ENCODE peak calls at places on chromosome 22, in six cellular contexts. D is left ventricle myocardium inferior, Q is neural progenitor cell, T is lower lobe of right lung, I is IMR-90, P is adrenal gland. N is an unnamed sample.

GRCh38 chr22:38973289-38974169 is 8.6 kb upstream of the APOBEC3B start:
- DNase-seq in Q (peak; percentile 80), P (no peak), T (no peak), D (no peak), I (peak; percentile 17), N (no peak)

GRCh38 chr22:36329217-36330078 is 58.3 kb downstream of the MYH9 start:
- DNase-seq in Q (peak; percentile 93), I (peak; percentile 97), D (peak; percentile 57), P (peak; percentile 85), T (peak; percentile 75), N (peak; percentile 78)

GRCh38 chr22:39317084-39317755 is 2.2 kb downstream of the RPL3 start:
- DNase-seq in I (no peak), D (no peak), P (peak; percentile 28), Q (no peak), T (peak; percentile 28), N (no peak)

GRCh38 chr22:17097062-17097461 is 12.3 kb downstream of the IL17RA start:
- DNase-seq in I (no peak), P (peak; percentile 2), D (no peak), Q (no peak), T (no peak), N (no peak)

GRCh38 chr22:46791201-46791731 is 28.8 kb downstream of the TBC1D22A start:
- DNase-seq in P (peak; percentile 75), T (no peak), I (peak; percentile 83), D (no peak), Q (no peak), N (no peak)

GRCh38 chr22:33597274-33597985 is 322.8 kb downstream of the LARGE1 start:
- DNase-seq in T (no peak), D (peak; percentile 25), I (no peak), Q (peak; percentile 63), P (peak; percentile 54), N (no peak)

GRCh38 chr22:50025993-50026392 is 13.4 kb upstream of the IL17REL start:
- DNase-seq in P (no peak), I (no peak), D (no peak), Q (no peak), T (no peak), N (no peak)

GRCh38 chr22:24133187-24133965 is 47.9 kb upstream of the SUSD2 start:
- DNase-seq in P (no peak), I (peak; percentile 41), T (peak; percentile 67), Q (no peak), D (peak; percentile 25), N (no peak)

GRCh38 chr22:29782061-29782845 is 15.1 kb downstream of the UQCR10 start:
- DNase-seq in I (peak; percentile 46), Q (no peak), T (peak; percentile 54), D (peak; percentile 72), P (peak; percentile 89), N (peak; percentile 75)

GRCh38 chr22:38452373-38453064 is 2.5 kb downstream of the KCNJ4 start:
- DNase-seq in I (peak; percentile 26), D (peak; percentile 76), T (no peak), P (no peak), Q (no peak), N (no peak)

GRCh38 chr22:30224161-30224857 is 22.2 kb downstream of the LIF start:
- DNase-seq in I (no peak), D (no peak), Q (no peak), T (no peak), P (no peak), N (peak; percentile 5)

GRCh38 chr22:38850941-38851849 is 7.4 kb upstream of the NPTXR start:
- DNase-seq in D (no peak), T (no peak), P (no peak), I (peak; percentile 72), Q (no peak), N (no peak)

GRCh38 chr22:24523873-24524272 is 28.7 kb downstream of the UPB1 start:
- DNase-seq in P (no peak), D (no peak), T (no peak), Q (no peak), I (peak; percentile 59), N (no peak)

GRCh38 chr22:33579448-33580093 is 340.7 kb downstream of the LARGE1 start:
- DNase-seq in I (peak; percentile 38), Q (peak; percentile 77), D (peak; percentile 41), T (no peak), P (peak; percentile 67), N (peak; percentile 88)

GRCh38 chr22:20268350-20269012 is 363 bp upstream of the RTN4R start:
- DNase-seq in P (no peak), I (peak; percentile 19), Q (peak; percentile 93), T (peak; percentile 75), D (peak; percentile 56), N (peak; percentile 64)

GRCh38 chr22:50562523-50563409 is at the start of gene SYCE3:
- DNase-seq in I (peak; percentile 78), Q (peak; percentile 99), P (peak; percentile 97), D (peak; percentile 96), T (peak; percentile 99), N (peak; percentile 99)

GRCh38 chr22:39290248-39290720 is 29.1 kb downstream of the RPL3 start:
- DNase-seq in D (no peak), I (no peak), Q (no peak), T (no peak), P (no peak), N (no peak)

GRCh38 chr22:25475554-25476022 is 88.9 kb upstream of the GRK3 start:
- DNase-seq in D (no peak), P (no peak), T (no peak), I (peak; percentile 72), Q (no peak), N (no peak)

GRCh38 chr22:33697640-33698039 is 222.6 kb downstream of the LARGE1 start:
- DNase-seq in I (peak; percentile 59), Q (no peak), D (no peak), T (no peak), P (no peak), N (no peak)

GRCh38 chr22:19761500-19762314 is 1.1 kb downstream of the TBX1 start:
- DNase-seq in D (no peak), Q (peak; percentile 61), P (no peak), T (no peak), I (no peak), N (no peak)

GRCh38 chr22:47091241-47091691 is 328.8 kb downstream of the TBC1D22A start:
- DNase-seq in D (no peak), T (no peak), P (no peak), Q (peak; percentile 28), I (no peak), N (no peak)

GRCh38 chr22:37147186-37147990 is 2.3 kb downstream of the IL2RB start:
- DNase-seq in Q (no peak), T (no peak), D (no peak), P (no peak), I (no peak), N (no peak)

DNA sequence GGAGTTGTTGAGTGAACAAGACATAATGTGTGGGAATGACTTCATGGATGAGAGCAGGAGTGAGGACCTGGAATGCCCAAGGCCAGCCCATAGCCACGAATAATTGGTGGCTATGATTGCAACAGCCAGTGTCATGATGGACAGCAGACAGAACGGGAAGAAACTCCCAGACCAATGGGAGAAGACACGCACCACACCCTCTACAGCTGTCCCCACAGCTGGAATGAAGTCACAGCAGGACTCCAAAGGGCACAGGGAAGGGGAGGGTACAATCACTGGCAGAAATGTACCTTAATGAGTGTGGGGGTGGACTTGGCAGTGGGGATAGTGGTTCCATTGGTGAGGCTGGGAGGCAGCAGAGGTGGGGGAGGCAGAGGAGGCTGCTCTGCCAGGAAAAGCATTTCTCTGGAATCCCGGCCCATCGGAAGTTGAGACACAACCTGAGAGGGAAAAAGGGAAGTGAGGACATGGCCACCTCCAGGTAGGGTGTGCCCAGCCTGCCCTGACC is 52.9 kb downstream of the SGSM3 start:
- DNase-seq in Q (no peak), P (no peak), D (peak; percentile 7), T (peak; percentile 45), I (no peak), N (no peak)
- H3K4me1 ChIP-seq in Q (no peaks in the 10 kb centered on the region), P (no peaks in the 10 kb centered on the region), D (peaks cover 31% of the 10 kb centered on the region), T (peaks cover 20% of the 10 kb centered on the region), I (peaks cover 4% of the 10 kb centered on the region), N (no peaks in the 10 kb centered on the region)

DNA sequence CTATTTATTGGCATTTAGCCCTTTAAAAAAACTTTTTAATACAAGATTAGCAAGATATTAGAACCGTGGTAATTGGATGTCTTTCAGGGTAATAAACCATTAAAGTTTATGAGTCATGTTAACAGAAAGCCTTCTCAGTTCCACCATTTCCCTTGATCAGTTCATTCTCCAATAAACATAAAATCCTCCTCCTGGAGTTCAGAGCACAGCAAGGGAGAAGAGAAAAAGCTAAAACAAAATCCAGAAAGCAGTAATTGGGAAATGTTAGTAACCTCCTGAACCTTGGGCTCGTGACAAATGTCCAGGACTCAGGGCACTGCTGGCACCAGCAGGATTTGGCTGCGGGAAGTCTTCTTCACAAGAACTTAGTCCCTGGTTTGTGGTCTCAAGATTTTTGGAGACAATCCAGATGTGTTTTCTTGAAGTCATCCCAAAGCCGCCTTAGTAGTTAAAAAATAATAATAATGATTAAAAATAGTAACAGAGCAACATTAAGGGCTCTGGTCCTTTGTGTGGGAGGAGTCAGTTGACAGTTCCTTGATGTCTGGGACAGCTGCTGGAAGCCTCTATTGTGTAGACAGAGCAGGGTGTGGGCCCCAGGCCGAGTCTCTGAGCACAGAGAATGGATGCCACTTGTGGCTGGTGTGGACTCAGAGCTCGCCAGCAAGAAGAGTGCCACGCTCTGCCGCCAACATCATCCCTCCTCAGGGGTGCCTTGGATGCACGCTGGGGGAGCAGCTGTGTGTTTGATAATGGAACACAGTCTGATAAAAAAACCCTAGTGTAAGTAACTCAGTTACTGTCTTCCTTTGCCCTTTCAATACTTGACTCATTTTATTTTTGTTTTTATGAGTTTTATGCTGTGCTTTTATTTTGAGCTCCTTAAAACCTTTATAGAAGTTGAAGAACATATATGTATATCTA is 43.5 kb upstream of the PITPNB start:
- DNase-seq in Q (peak; percentile 50), P (no peak), I (peak; percentile 21), T (no peak), D (no peak), N (no peak)
- TF ChIP-seq CTCF in Q (no peak), P (no peak), I (no peak), T (no peak), D (no peak), N (no peak)

DNA sequence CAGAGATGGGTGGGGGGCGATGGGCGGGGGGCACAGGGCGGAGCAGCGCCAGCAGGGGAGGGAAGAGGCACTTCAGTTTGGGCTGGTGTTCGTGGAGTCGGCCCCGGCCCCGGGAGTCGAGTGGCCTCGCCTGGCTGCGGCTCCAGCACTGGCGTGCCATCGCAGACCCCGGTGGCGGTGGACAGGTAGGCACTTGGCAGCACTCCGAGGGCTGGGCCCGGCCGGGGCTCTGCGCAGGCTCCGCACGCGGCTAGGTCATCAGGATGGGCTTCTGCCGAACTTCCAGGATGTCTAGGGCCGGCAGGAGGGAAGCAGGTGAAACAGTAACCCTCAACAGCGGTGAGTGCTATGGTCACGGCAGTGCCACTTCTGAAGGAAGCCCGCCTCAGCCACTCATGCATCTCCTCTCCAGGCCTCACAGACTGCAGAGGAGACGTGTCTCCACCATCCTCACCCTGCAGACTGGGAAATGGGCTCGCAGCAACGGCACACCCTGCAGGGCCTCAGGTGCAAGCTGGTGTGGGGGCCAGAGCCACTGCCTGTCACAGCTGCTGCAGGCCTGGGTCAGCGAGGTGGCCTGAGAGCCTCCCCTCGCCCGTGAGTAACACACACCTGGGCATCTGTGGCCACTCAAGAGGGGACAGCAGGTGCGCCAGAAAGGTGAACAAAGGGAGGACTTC is 33.3 kb downstream of the NUP50 start:
- DNase-seq in P (no peak), T (peak; percentile 39), Q (no peak), D (no peak), I (no peak), N (no peak)
- H3K9me3 ChIP-seq in P (no peaks in the 10 kb centered on the region), T (no peaks in the 10 kb centered on the region), Q (no peaks in the 10 kb centered on the region), D (no peaks in the 10 kb centered on the region), I (no peaks in the 10 kb centered on the region), N (no peaks in the 10 kb centered on the region)

DNA sequence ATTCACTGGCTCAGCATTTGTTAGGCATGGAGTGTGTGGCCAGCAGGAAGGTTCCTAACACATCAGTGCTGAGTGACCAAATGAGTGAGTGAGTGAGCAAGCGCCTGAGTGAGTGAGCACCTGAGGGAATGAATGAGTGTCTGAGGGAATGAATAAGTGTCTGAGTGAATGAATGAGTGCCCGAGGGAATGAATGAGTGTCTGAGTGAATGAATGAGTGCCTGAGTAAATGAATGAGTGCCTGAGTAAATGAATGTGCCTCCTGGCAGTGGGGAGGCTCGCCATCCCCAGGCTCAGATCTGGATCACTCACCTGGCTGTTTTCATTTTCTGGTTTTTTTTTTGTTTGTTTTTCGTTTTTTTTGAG is 52.1 kb upstream of the TCF20 start:
- DNase-seq in T (no peak), D (no peak), Q (no peak), P (no peak), I (no peak), N (no peak)
- H3K4me1 ChIP-seq in T (peaks cover 7% of the 10 kb centered on the region), D (peaks cover 12% of the 10 kb centered on the region), Q (peaks cover 45% of the 10 kb centered on the region), P (no peaks in the 10 kb centered on the region), I (no peaks in the 10 kb centered on the region), N (peaks cover 52% of the 10 kb centered on the region)